ENCODE peak calls at places on chromosomes 11 and 22, in five cellular contexts. M is mesothelial cell of epicardium, W is lower lobe of right lung, P is lower leg skin, E is thyroid gland. A is an unnamed sample.

GRCh38 chr11:880447-880846 is 30.2 kb downstream of the CHID1 start:
- DNase-seq in P (no peak), E (no peak), W (no peak), M (no peak), A (no peak)

GRCh38 chr22:26956346-26956745 is 299.0 kb downstream of the MIAT start:
- DNase-seq in P (no peak), W (no peak), M (no peak), E (peak), A (no peak)

GRCh38 chr11:59012942-59013256 is 73.2 kb upstream of the GLYATL1B start:
- DNase-seq in W (peak), P (no peak), M (no peak), E (no peak), A (no peak)

GRCh38 chr11:122120096-122120495 is 4.1 kb upstream of the BLID start:
- DNase-seq in M (no peak), E (no peak), P (no peak), W (no peak), A (no peak)

GRCh38 chr11:15774021-15774862 is 582.1 kb downstream of the SOX6 start:
- DNase-seq in E (no peak), W (no peak), P (no peak), M (no peak), A (no peak)

GRCh38 chr11:73126804-73127480 is 15.2 kb downstream of the FCHSD2 start:
- DNase-seq in W (no peak), M (no peak), P (no peak), E (no peak), A (no peak)

GRCh38 chr22:33565580-33565995 is 354.7 kb downstream of the LARGE1 start:
- DNase-seq in M (no peak), E (no peak), P (no peak), W (no peak), A (no peak)

GRCh38 chr11:81907996-81908395 is 825.7 kb downstream of the FAM181B start:
- DNase-seq in P (no peak), M (no peak), E (no peak), W (no peak), A (no peak)

GRCh38 chr11:78525720-78526119 is 48.9 kb downstream of the NARS2 start:
- DNase-seq in W (no peak), E (no peak), M (no peak), P (no peak), A (no peak)

GRCh38 chr22:23888615-23889401 is 5.4 kb upstream of the MIF start:
- DNase-seq in M (no peak), W (no peak), P (no peak), E (no peak), A (no peak)

GRCh38 chr11:285021-285893 is 3.7 kb upstream of the PGGHG start:
- DNase-seq in E (no peak), W (no peak), P (no peak), M (no peak), A (peak)

GRCh38 chr22:46770151-46770641 is 7.7 kb downstream of the TBC1D22A start:
- DNase-seq in M (no peak), P (no peak), E (no peak), W (peak), A (no peak)

GRCh38 chr11:119537641-119538253 is 114.8 kb upstream of the THY1 start:
- DNase-seq in M (no peak), P (no peak), W (no peak), E (no peak), A (no peak)

GRCh38 chr22:41862530-41863266 is 29.8 kb downstream of the SREBF2 start:
- DNase-seq in M (no peak), P (no peak), E (peak), W (no peak), A (no peak)

GRCh38 chr11:125275905-125276634 is 111.5 kb downstream of the PKNOX2 start:
- DNase-seq in W (no peak), E (peak), P (no peak), M (no peak), A (no peak)

GRCh38 chr22:36738416-36739020 is 35.0 kb upstream of the CACNG2 start:
- DNase-seq in M (peak), E (no peak), W (no peak), P (no peak), A (no peak)

GRCh38 chr22:24443668-24444067 is 16.3 kb downstream of the ADORA2A start:
- DNase-seq in E (no peak), M (no peak), P (no peak), W (no peak), A (no peak)

GRCh38 chr11:131666006-131666405 is 295.6 kb downstream of the NTM start:
- DNase-seq in M (no peak), P (no peak), W (no peak), E (no peak), A (no peak)

GRCh38 chr22:36398602-36399472 is 11.1 kb upstream of the MYH9 start:
- DNase-seq in E (no peak), M (no peak), P (no peak), W (no peak), A (no peak)

GRCh38 chr22:39567135-39567946 is 3.2 kb upstream of the CACNA1I start:
- DNase-seq in W (no peak), M (no peak), P (no peak), E (no peak), A (no peak)

DNA sequence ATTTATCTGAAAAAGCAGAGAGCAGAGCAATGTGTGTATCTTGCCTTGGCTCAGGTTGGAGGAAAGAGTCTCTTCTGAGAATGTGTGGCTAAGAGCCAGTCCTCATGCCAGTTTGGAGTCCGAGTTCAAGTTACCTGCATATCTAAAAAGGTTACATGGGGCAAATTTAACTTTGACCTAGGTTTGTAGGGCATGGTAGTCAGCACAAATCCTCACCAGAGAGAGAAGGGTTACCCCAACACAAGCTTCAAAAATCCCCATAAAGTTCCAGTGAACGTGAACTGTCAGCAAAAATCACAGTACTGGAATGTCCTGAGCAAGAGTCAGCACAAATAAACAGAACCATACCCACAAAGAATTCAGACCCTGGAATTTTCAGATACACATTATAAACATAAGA is 13.8 kb downstream of the SDHD start:
- DNase-seq in W (no peak), E (no peak), P (no peak), M (no peak), A (no peak)
- TF ChIP-seq CTCF in W (no peak), E (no peak), P (no peak), M (no peak), A (no peak)

GRCh38 chr11:64802370-64803162 is 448 bp downstream of the MAP4K2 start:
- DNase-seq in W (no peak), E (no peak), M (no peak), P (no peak), A (no peak)

GRCh38 chr11:64801591-64802369 is 1.2 kb downstream of the MAP4K2 start:
- DNase-seq in P (no peak), M (no peak), E (no peak), W (no peak), A (no peak)

GRCh38 chr11:64803846-64804345 is 882 bp upstream of the MAP4K2 start:
- DNase-seq in M (no peak), W (no peak), P (no peak), E (no peak), A (no peak)

GRCh38 chr11:64804346-64805210 is 1.6 kb upstream of the MAP4K2 start:
- DNase-seq in W (no peak), P (no peak), E (no peak), M (no peak), A (no peak)

DNA sequence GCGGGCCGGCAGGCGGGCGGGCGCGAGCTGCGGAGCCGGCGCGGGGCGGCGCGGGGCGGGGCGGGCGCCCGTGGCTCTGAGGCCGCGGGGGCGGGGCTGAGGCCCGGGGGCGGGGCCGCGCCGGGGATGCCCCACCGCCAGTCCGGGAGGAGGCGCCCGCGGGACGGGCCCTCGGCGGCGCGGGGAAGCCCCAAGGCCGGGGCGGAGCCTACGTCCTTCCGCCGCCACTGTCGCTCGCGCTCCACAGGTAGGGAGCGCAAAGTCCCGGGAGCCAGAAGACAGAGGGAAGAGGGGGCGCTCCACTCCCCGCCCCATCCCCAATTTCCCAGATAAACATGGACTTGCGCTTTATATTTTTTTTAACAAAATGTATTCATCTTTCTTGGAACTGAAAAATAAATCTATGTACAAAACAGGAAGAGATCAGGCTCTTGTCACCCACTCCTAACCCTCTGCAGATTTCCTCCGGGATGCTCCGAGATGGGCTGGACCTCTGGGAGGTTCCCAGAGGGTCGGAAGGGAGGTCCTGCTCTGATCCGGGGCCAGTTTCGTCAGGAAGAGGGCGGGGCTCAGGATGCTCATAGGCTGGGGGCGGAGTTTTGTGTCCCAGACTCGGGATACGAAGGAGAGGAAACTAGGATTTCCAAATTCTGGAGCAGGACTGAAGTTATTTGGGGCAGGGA is at the start of gene MAP4K2:
- DNase-seq in M (peak), W (peak), P (peak), E (peak), A (peak)
- TF ChIP-seq CTCF in M (no peak), W (peak), P (no peak), E (no peak), A (peak)

DNA sequence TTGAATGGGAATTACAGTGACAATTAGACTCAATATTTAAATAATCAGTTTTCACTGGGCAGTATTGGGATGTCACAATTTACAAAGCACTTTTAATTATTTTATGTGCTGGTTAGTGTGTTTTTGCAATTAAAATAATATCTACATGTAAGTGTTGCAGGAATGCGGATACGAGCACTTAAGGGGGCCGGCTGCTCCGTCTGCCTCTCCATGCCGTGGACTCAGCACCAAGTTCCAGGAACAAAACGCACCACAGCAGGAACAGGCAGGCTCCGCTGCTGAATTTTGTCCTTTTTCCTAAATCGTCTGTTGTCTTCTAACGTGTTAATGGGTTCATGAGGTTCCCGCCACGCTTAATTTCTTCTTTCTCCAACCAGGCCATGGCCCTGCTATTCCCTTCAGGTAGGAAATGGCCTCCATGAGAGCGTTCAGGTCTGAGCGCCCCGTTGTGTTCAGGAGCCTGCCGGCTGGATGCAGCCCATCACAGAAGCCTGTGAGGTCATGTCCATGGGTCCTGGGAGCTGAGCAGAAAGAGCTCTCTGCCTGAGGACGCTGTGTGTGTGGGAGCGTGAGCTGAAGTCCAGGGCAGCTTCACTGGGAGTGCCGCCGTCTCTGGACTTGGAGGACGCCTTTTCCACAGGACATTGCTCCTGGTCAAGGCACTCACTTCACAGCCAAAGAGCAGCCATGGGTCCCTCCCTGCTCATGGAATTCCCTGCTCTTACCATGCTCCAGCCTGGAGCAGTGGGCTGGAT is 730.3 kb downstream of the BRD1 start:
- DNase-seq in P (no peak), W (no peak), E (no peak), M (no peak), A (no peak)
- TF ChIP-seq CTCF in P (no peak), W (no peak), E (no peak), M (no peak), A (no peak)

DNA sequence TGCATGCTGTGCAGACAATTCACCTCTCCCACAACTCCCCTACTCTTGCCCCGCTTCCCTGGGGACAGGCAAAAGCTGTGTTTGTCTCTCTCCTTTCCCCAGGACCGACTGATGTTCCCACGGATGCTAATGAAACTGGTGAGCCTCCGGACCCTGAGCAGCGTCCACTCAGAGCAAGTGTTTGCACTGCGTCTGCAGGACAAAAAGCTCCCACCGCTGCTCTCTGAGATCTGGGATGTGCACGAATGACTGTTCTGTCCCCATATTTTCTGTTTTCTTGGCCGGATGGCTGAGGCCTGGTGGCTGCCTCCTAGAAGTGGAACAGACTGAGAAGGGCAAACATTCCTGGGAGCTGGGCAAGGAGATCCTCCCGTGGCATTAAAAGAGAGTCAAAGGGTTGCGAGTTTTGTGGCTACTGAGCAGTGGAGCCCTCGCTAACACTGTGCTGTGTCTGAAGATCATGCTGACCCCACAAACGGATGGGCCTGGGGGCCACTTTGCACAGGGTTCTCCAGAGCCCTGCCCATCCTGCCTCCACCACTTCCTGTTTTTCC is 1.4 kb upstream of the MADD start:
- DNase-seq in E (no peak), W (peak), M (no peak), P (no peak), A (no peak)
- TF ChIP-seq CTCF in E (no peak), W (no peak), M (no peak), P (no peak), A (no peak)

DNA sequence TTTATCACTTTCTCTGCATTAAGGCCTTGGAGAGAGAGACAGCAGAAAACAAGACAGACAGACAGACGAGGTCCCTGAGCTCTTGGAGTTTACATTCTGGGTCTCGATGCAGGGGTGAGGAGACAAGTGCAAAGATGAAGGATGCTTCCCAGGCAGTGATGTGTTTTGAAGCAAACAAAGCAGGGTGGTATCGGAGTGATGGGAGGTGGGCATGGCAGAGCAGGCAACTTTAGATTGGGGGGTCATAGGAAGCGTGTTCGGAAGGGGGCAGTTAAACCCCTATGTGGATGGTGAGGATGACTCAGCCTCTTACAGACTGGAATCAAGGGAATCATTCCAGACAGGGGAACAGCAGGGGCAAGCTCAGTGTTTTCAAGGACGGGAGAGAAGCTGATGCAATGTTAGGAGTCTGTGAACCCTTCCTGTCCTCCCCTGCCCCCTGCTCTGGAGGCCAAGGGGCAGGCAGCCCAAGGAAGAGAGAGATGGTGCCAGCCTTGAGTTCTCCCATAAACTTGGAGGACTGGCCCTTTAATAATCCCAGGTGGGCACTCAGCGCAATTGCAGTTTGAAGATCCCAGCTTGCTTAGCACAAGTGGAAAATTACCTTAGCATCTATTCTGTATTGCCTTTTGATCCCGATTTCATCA is 180.2 kb downstream of the CHST1 start:
- DNase-seq in E (no peak), P (no peak), M (no peak), W (no peak), A (no peak)
- TF ChIP-seq CTCF in E (no peak), P (no peak), M (no peak), W (no peak), A (no peak)

A was measured in natural killer cell.